ENCODE peak calls at places on chromosomes 4 and X, in four cellular contexts. Q, R, L and P are unnamed samples.

GRCh38 chr4:185143596-185143969 is 517 bp downstream of the SLC25A4 start:
- DNase-seq in L (no peak), R (peak), Q (peak), P (no peak)

GRCh38 chr4:17502764-17503163 is 9.1 kb downstream of the QDPR start:
- DNase-seq in R (peak), Q (no peak), L (no peak), P (no peak)

GRCh38 chr4:89022426-89023128 is 34.4 kb downstream of the FAM13A start:
- DNase-seq in R (no peak), L (no peak), Q (no peak), P (no peak)

GRCh38 chrX:128928636-128929035 is 594.7 kb downstream of the SMARCA1 start:
- DNase-seq in R (no peak), L (no peak), Q (no peak), P (no peak)

GRCh38 chr4:87011340-87012034 is 76.7 kb downstream of the AFF1 start:
- DNase-seq in R (no peak), L (no peak), Q (no peak), P (no peak)

GRCh38 chr4:186297013-186297645 is 31.1 kb downstream of the F11 start:
- DNase-seq in Q (peak), R (peak), L (no peak), P (no peak)

GRCh38 chrX:135185795-135186443 is 14.7 kb upstream of the CT55 start:
- DNase-seq in L (peak), Q (peak), R (peak), P (no peak)

GRCh38 chr4:139666735-139667266 is 1.2 kb downstream of the MGST2 start:
- DNase-seq in Q (peak), R (peak), L (peak), P (no peak)

GRCh38 chr4:74631338-74631737 is 163.0 kb downstream of the BTC start:
- DNase-seq in Q (no peak), L (no peak), R (no peak), P (no peak)

GRCh38 chr4:142563682-142564291 is 282.3 kb downstream of the INPP4B start:
- DNase-seq in Q (no peak), R (no peak), L (no peak), P (no peak)

GRCh38 chr4:186719925-186720694 is 3.5 kb downstream of the FAT1 start:
- DNase-seq in L (no peak), Q (peak), R (peak), P (no peak)

GRCh38 chrX:69068295-69069085 is 96.8 kb downstream of the PJA1 start:
- DNase-seq in Q (no peak), R (no peak), L (no peak), P (no peak)

GRCh38 chr4:184857446-184858121 is 31.8 kb upstream of the ACSL1 start:
- DNase-seq in L (no peak), R (no peak), Q (no peak), P (no peak)

GRCh38 chrX:39336709-39337294 is 535.5 kb downstream of the MID1IP1 start:
- DNase-seq in R (peak), Q (no peak), L (peak), P (no peak)

GRCh38 chr4:104915373-104915772 is 231.3 kb upstream of the TET2 start:
- DNase-seq in Q (no peak), L (no peak), R (no peak), P (no peak)

GRCh38 chr4:184280591-184281071 is 63.0 kb upstream of the ENPP6 start:
- DNase-seq in R (no peak), L (no peak), Q (peak), P (no peak)

GRCh38 chrX:136752796-136753195 is 27.9 kb downstream of the ARHGEF6 start:
- DNase-seq in Q (no peak), L (no peak), R (no peak), P (no peak)

GRCh38 chr4:54498661-54499111 is 159.1 kb upstream of the KIT start:
- DNase-seq in L (no peak), R (peak), Q (no peak), P (no peak)

GRCh38 chr4:3683744-3684421 is 82.3 kb upstream of the ADRA2C start:
- DNase-seq in R (no peak), L (no peak), Q (no peak), P (no peak)

GRCh38 chr4:120236873-120237272 is 170.2 kb upstream of the MAD2L1 start:
- DNase-seq in R (no peak), L (no peak), Q (no peak), P (no peak)

GRCh38 chr4:121777625-121778024 is 12.7 kb upstream of the SMIM43 start:
- DNase-seq in L (no peak), R (no peak), Q (no peak), P (no peak)

GRCh38 chrX:48956728-48957414 is 536 bp downstream of the OTUD5 start:
- DNase-seq in L (no peak), R (no peak), Q (no peak), P (no peak)

GRCh38 chrX:149074429-149074828 is 430.7 kb downstream of the IDS start:
- DNase-seq in L (peak), Q (no peak), R (no peak), P (no peak)

GRCh38 chrX:24842486-24842885 is 148.8 kb downstream of the POLA1 start:
- DNase-seq in L (no peak), R (no peak), Q (no peak), P (no peak)